ENCODE peak calls at places on chromosomes 13 and 19, in ten cellular contexts. I is A549, V is IMR-90, R is sigmoid colon, O is GM12892, L is right lobe of liver, A is adrenal gland, G is tibial nerve, Q is lower leg skin, H is body of pancreas. T is an unnamed sample.

GRCh38 chr19:10105241-10106099 is 692 bp upstream of the PPAN start:
- DNase-seq in I (no peak), V (no peak), R (no peak), O (no peak), L (no peak), A (no peak), G (no peak), Q (no peak), H (no peak), T (no peak)

GRCh38 chr13:109900320-109900719 is 113.9 kb upstream of the IRS2 start:
- DNase-seq in I (no peak), V (no peak), R (no peak), O (no peak), L (no peak), A (no peak), G (no peak), Q (no peak), H (no peak), T (no peak)

GRCh38 chr13:98584668-98585397 is 7.9 kb upstream of the STK24 start:
- DNase-seq in I (no peak), V (no peak), R (no peak), O (no peak), L (no peak), A (no peak), G (no peak), Q (no peak), H (no peak), T (no peak)

GRCh38 chr13:28326081-28326480 is 168.8 kb downstream of the FLT1 start:
- DNase-seq in I (no peak), V (no peak), R (no peak), O (no peak), L (no peak), A (no peak), G (no peak), Q (no peak), H (no peak), T (no peak)

GRCh38 chr13:89796196-89796595 is 1551.3 kb upstream of the MIR17HG start:
- DNase-seq in I (no peak), V (no peak), R (no peak), O (no peak), L (no peak), A (no peak), G (no peak), Q (no peak), H (no peak), T (no peak)

GRCh38 chr19:5434351-5434917 is 20.8 kb upstream of the ZNRF4 start:
- DNase-seq in I (no peak), V (no peak), R (no peak), O (no peak), L (no peak), A (no peak), G (no peak), Q (no peak), H (no peak), T (no peak)

GRCh38 chr13:84430015-84430414 is 547.7 kb upstream of the SLITRK1 start:
- DNase-seq in I (no peak), V (peak), R (no peak), O (no peak), L (no peak), A (no peak), G (no peak), Q (no peak), H (no peak), T (no peak)

GRCh38 chr13:24630121-24630520 is 50.1 kb upstream of the ATP12A start:
- DNase-seq in I (no peak), V (no peak), R (no peak), O (no peak), L (no peak), A (no peak), G (no peak), Q (no peak), H (no peak), T (no peak)

GRCh38 chr13:114089751-114090400 is 42.5 kb downstream of the RASA3 start:
- DNase-seq in I (no peak), V (no peak), R (peak), O (no peak), L (no peak), A (no peak), G (peak), Q (no peak), H (no peak), T (no peak)

GRCh38 chr13:114143806-114144605 is 11.6 kb upstream of the RASA3 start:
- DNase-seq in I (peak), V (no peak), R (peak), O (no peak), L (no peak), A (no peak), G (no peak), Q (no peak), H (peak), T (no peak)

GRCh38 chr19:39817888-39818561 is 15.9 kb downstream of the DYRK1B start:
- DNase-seq in I (no peak), V (no peak), R (no peak), O (no peak), L (no peak), A (no peak), G (no peak), Q (no peak), H (no peak), T (no peak)

GRCh38 chr19:30625947-30626346 is 253.8 kb downstream of the ZNF536 start:
- DNase-seq in I (no peak), V (no peak), R (no peak), O (no peak), L (no peak), A (no peak), G (no peak), Q (no peak), H (no peak), T (no peak)

DNA sequence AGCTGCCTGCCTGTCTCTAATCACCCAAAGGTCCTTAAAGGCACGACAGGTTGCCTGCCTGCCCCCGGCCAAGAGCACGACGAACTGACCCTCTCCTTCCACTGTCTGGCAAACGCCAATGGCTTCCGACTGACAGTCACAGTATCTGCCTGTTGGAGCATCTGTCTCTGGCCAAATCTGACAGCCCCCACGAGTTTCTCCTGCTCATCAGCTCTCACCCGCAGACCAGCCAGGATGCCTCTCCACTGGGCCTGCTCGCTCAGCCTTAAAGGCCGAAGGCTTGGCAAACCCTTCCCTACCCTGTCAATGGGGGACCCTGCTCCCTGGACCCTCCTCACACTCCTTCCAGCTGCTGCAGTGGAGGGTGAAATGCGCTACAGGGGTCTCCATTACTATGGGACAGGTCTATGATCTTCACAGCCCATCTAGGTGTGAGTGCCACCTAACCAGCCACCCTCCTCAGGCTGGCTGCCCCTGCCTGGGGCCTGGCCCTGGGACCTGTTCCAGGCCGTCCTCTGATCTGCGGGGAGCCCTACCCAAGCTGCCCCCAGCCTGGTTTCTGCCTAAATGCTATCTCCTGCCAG is 932 bp downstream of the FAM83E start:
- DNase-seq in I (no peak), V (no peak), R (no peak), O (no peak), L (no peak), A (peak), G (no peak), Q (no peak), H (no peak), T (no peak)
- TF ChIP-seq POLR2A in I (no peak), V (peak), R (no peak), O (no peak), L (no peak), A (no peak), G (no peak), Q (no peak), H (no peak), T (no peak)

GRCh38 chr19:17405250-17406038 is at the start of gene BST2:
- DNase-seq in I (no peak), V (peak), R (peak), O (peak), L (peak), A (peak), G (peak), Q (no peak), H (peak), T (no peak)
- TF ChIP-seq POLR2A in I (no peak), V (no peak), R (no peak), O (peak), L (peak), A (no peak), G (no peak), Q (no peak), H (peak), T (no peak)

GRCh38 chr19:44207126-44207803 is 5.1 kb upstream of the ZNF227 start:
- DNase-seq in I (peak), V (peak), R (peak), O (peak), L (peak), A (peak), G (peak), Q (peak), H (peak), T (peak)
- TF ChIP-seq POLR2A in I (peak), V (no peak), R (no peak), O (peak), L (peak), A (no peak), G (no peak), Q (no peak), H (peak), T (peak)

DNA sequence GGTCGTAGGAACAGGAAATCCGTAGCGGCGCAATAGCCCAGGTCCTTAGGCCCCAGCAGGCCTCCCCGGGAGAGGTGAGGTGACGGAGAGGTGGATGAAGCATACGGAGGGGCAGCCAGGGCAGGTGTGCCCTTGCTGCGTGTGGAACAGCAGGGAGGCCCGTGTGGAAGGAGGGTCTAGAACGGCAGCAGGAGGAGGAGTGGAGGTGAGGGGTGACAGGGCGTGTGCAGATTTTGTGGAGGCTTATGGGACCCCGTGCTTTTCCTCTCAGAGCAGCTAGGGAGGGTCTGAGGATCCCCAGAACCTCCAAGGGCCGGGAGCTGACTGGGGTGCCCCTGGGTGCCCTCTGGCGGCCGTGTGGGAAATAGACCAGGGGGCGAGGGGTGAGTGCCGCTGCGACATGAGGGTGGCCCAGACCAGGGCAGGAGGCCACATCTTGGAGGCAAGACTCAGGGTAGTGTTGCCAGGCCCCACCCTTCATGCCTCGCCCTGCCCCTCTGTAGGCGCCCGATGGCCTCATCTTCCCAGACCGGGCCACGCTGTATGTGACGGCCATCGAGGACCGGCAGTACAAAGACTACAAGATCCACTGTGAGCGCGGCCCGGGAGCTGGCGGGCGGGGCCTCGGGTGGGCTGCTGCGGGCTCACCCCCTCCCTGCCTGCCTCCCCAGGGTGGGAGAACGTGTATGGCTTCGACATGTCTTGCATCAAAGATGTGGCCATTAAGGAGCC is 5.0 kb upstream of the ADM5 start:
- DNase-seq in I (peak), V (no peak), R (no peak), O (peak), L (no peak), A (peak), G (no peak), Q (no peak), H (no peak), T (no peak)
- TF ChIP-seq POLR2A in I (no peak), V (no peak), R (no peak), O (peak), L (no peak), A (no peak), G (no peak), Q (no peak), H (no peak), T (no peak)

GRCh38 chr13:32021785-32022184 is 9.8 kb upstream of the FRY start:
- DNase-seq in I (no peak), V (no peak), R (no peak), O (no peak), L (no peak), A (no peak), G (no peak), Q (no peak), H (no peak), T (no peak)

GRCh38 chr13:32023096-32023495 is 8.5 kb upstream of the FRY start:
- DNase-seq in I (no peak), V (no peak), R (no peak), O (no peak), L (no peak), A (no peak), G (no peak), Q (no peak), H (no peak), T (no peak)

GRCh38 chr13:32024750-32025149 is 6.8 kb upstream of the FRY start:
- DNase-seq in I (no peak), V (no peak), R (no peak), O (no peak), L (no peak), A (no peak), G (no peak), Q (no peak), H (no peak), T (no peak)

GRCh38 chr13:32023698-32024097 is 7.9 kb upstream of the FRY start:
- DNase-seq in I (no peak), V (no peak), R (no peak), O (no peak), L (no peak), A (no peak), G (no peak), Q (no peak), H (no peak), T (no peak)

DNA sequence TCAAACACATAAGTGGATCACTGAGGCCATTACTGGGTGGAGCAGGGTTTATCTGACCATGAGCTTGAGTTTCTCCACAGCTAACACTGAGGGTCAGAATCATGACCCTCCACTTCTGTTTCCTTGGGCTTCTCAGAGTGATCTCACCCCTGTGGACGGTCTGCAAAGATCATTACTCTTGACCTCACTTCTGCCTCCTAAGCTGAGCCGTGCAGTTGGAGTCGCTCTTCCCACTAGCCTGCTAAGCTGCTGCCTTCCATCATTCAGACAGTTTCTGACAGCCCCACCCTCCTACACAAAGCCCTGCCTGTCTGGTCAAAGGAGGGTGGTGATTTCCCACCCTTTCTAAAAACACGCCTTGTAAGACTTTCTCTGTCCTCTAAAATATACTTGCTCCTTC is 9.3 kb upstream of the FRY start:
- DNase-seq in I (no peak), V (no peak), R (no peak), O (no peak), L (no peak), A (no peak), G (no peak), Q (no peak), H (no peak), T (no peak)
- TF ChIP-seq POLR2A in I (no peak), V (no peak), R (no peak), O (no peak), L (no peak), A (no peak), G (no peak), Q (no peak), H (no peak), T (no peak)

GRCh38 chr13:77697208-77698103 is at the start of gene SLAIN1:
- DNase-seq in I (peak), V (peak), R (peak), O (peak), L (peak), A (peak), G (peak), Q (peak), H (peak), T (no peak)
- TF ChIP-seq POLR2A in I (peak), V (no peak), R (no peak), O (peak), L (peak), A (peak), G (no peak), Q (no peak), H (peak), T (no peak)

GRCh38 chr19:18206018-18206417 is 2.2 kb upstream of the RAB3A start:
- DNase-seq in I (no peak), V (no peak), R (no peak), O (no peak), L (no peak), A (no peak), G (no peak), Q (no peak), H (no peak), T (no peak)

GRCh38 chr19:18203863-18204393 is at the start of gene RAB3A:
- DNase-seq in I (peak), V (peak), R (peak), O (peak), L (peak), A (peak), G (peak), Q (peak), H (peak), T (peak)

GRCh38 chr19:18203408-18203862 is 407 bp downstream of the RAB3A start:
- DNase-seq in I (no peak), V (no peak), R (no peak), O (no peak), L (no peak), A (no peak), G (peak), Q (no peak), H (peak), T (no peak)

GRCh38 chr19:18204394-18205179 is 745 bp upstream of the RAB3A start:
- DNase-seq in I (no peak), V (no peak), R (peak), O (no peak), L (no peak), A (peak), G (no peak), Q (peak), H (no peak), T (no peak)

DNA sequence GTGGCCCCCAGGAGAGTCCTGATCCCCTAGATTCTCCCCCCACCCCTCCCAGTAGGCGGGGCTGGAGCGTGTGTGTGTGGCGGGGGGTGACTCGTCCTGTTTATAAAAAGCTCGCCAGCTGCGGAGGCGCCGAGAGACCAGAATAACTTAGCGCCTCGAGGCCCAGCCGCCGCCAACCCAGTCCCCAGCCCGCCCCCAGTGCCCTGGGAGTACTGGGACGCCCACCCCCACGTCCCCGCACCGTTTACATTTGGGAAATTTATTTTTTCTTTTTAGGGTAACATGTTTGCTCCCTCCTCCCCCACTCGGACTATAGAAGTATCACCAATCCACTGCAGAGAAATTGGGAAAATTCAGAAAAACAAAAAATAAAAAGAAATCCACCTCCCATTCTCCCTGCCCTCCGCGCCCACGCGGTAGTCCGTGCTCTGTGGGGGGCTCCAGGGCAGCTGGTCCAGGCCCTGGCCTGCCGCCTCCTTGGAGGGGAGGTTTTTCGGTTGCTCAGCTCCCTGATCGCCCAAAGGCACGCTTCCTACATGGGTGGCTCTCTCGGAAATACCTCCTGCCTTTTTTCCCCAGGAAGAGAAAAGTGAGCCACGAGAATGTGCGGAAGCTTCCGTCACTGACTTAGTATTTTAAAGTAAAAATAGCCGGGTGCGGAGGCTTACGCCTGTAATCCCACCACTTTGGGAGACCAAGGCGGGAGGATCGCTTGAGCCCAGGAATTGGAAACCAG is 1.5 kb upstream of the RAB3A start:
- DNase-seq in I (no peak), V (peak), R (peak), O (no peak), L (peak), A (peak), G (peak), Q (peak), H (peak), T (peak)
- TF ChIP-seq POLR2A in I (no peak), V (peak), R (peak), O (no peak), L (peak), A (no peak), G (no peak), Q (no peak), H (no peak), T (no peak)

DNA sequence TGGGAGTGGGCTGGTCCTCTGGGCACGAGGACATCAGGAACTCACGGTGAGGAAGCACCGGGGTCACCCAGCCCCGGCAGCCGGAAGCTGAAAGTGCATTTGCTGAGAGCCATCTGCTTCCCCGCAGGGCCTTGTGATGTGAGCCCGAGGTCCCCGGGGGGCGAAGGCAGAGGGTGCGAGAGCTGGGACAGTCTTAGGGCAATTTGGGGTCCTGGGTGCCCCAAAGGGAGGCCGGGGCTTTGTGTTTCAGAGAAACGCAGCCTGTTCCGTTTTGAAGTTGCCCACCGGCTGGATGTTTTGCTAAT is 4.8 kb downstream of the F2RL3 start:
- DNase-seq in I (no peak), V (no peak), R (no peak), O (peak), L (no peak), A (no peak), G (no peak), Q (no peak), H (no peak), T (no peak)
- TF ChIP-seq POLR2A in I (no peak), V (no peak), R (no peak), O (peak), L (no peak), A (no peak), G (no peak), Q (no peak), H (no peak), T (no peak)

DNA sequence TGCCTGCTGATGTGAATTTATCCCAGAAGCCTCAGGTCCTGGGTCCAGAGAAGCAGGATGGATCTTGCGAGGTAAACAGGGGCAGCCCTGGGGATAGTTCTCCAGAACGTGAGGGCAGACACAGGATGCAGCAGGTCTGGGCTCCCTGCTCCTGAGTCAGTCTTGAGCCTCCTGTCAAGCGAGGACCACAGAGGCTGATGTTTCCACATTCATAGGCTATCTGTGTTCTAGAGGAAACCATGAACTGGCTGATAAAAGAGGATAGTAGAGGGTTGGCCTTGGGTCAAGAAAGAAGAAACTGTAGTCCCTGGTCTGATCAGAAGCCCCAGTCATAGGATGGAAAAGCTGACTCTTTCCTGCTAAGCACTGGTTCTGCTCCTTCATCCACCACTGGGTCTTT is 2.2 kb downstream of the ZNF175 start:
- DNase-seq in I (no peak), V (peak), R (no peak), O (no peak), L (no peak), A (no peak), G (no peak), Q (no peak), H (no peak), T (peak)
- TF ChIP-seq POLR2A in I (no peak), V (no peak), R (no peak), O (no peak), L (no peak), A (no peak), G (no peak), Q (no peak), H (no peak), T (no peak)